ENCODE peak calls at places on chromosomes 1 and 21, in six cellular contexts. D is GM12878, A is HCT116, C is HepG2, U is H1, P is K562. I is an unnamed sample.

GRCh38 chr1:17273096-17273495 is 24.2 kb downstream of the PADI3 start:
- DNase-seq in P (no peak), D (no peak), C (no peak), U (no peak), A (no peak), I (no peak)

GRCh38 chr1:236421022-236421421 is 26.9 kb downstream of the EDARADD start:
- DNase-seq in U (no peak), C (peak), P (no peak), D (no peak), A (no peak), I (no peak)

GRCh38 chr1:95259245-95259644 is 25.2 kb downstream of the RWDD3 start:
- DNase-seq in A (no peak), D (no peak), P (no peak), C (no peak), U (no peak), I (no peak)

GRCh38 chr1:72140222-72140621 is 142.1 kb downstream of the NEGR1 start:
- DNase-seq in C (no peak), U (no peak), A (no peak), P (no peak), D (no peak), I (no peak)

GRCh38 chr1:19260211-19261138 is 8.9 kb downstream of the MRTO4 start:
- DNase-seq in U (no peak), P (no peak), D (no peak), A (no peak), C (no peak), I (no peak)

GRCh38 chr1:24374891-24375786 is 38.4 kb downstream of the STPG1 start:
- DNase-seq in C (no peak), P (no peak), U (no peak), D (no peak), A (no peak), I (peak)

GRCh38 chr21:46295996-46296752 is 10.0 kb downstream of the YBEY start:
- DNase-seq in U (peak), A (no peak), P (peak), D (no peak), C (peak), I (no peak)

GRCh38 chr21:45996311-45997204 is 15.0 kb downstream of the COL6A1 start:
- DNase-seq in C (no peak), P (no peak), D (no peak), A (no peak), U (no peak), I (no peak)

GRCh38 chr1:198837276-198838021 is 198.6 kb downstream of the PTPRC start:
- DNase-seq in P (no peak), D (no peak), A (no peak), C (no peak), U (no peak), I (no peak)

GRCh38 chr1:154801612-154802011 is 68.5 kb downstream of the KCNN3 start:
- DNase-seq in C (no peak), D (no peak), U (no peak), P (no peak), A (no peak), I (no peak)

GRCh38 chr21:17925900-17926299 is 106.7 kb upstream of the C21orf91 start:
- DNase-seq in C (peak), A (no peak), D (no peak), P (no peak), U (no peak), I (peak)

GRCh38 chr1:203322480-203323179 is 17.3 kb downstream of the BTG2 start:
- DNase-seq in P (no peak), D (no peak), C (no peak), A (no peak), U (no peak), I (no peak)
- H3K4me3 ChIP-seq in P (no peak), D (no peak), C (no peak), A (no peak), U (no peak), I (no peak)

GRCh38 chr1:235341334-235341733 is 13.0 kb downstream of the GGPS1 start:
- DNase-seq in P (no peak), C (no peak), U (no peak), A (no peak), D (no peak), I (no peak)

GRCh38 chr1:235342471-235342870 is 14.1 kb downstream of the GGPS1 start:
- DNase-seq in C (no peak), D (no peak), A (no peak), U (no peak), P (no peak), I (no peak)

GRCh38 chr1:235331391-235331790 is 3.0 kb downstream of the GGPS1 start:
- DNase-seq in A (no peak), C (peak), D (no peak), U (no peak), P (no peak), I (no peak)

GRCh38 chr1:235342039-235342438 is 13.7 kb downstream of the GGPS1 start:
- DNase-seq in C (no peak), U (no peak), P (no peak), D (no peak), A (no peak), I (no peak)

DNA sequence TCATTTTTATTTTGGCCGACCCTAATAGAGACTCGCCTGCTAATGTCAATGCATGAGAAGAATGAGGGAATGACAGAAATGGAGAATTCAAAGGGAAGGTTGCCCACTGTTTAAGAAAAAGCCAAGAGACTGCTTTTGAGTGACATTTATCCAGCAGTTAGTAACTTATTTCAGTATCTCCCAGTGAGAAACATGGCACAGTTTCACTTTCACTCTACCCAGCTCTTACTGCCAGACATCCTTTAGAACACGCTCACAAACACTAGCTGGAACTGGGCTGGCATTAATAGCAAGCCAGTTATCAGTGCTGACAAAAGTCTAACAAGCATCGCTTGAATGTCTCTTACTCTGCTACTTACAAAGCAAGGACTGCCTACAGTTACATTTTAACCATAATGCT is 8.5 kb downstream of the GGPS1 start:
- DNase-seq in P (no peak), U (no peak), A (no peak), D (no peak), C (no peak), I (no peak)
- TF ChIP-seq YY1 in P (no peak), U (no peak), A (no peak), D (no peak), C (no peak), I (no peak)

GRCh38 chr1:156104065-156104810 is 10.3 kb upstream of the LMNA start:
- DNase-seq in D (no peak), U (no peak), C (peak), P (no peak), A (no peak), I (no peak)

GRCh38 chr1:156104861-156105546 is 9.5 kb upstream of the LMNA start:
- DNase-seq in D (no peak), U (no peak), A (no peak), P (peak), C (peak), I (no peak)

GRCh38 chr1:156103521-156103947 is 11.0 kb upstream of the LMNA start:
- DNase-seq in D (no peak), U (no peak), A (no peak), C (no peak), P (no peak), I (no peak)

GRCh38 chr1:156101880-156102279 is 12.6 kb upstream of the LMNA start:
- DNase-seq in U (no peak), A (no peak), D (no peak), P (no peak), C (no peak), I (no peak)

DNA sequence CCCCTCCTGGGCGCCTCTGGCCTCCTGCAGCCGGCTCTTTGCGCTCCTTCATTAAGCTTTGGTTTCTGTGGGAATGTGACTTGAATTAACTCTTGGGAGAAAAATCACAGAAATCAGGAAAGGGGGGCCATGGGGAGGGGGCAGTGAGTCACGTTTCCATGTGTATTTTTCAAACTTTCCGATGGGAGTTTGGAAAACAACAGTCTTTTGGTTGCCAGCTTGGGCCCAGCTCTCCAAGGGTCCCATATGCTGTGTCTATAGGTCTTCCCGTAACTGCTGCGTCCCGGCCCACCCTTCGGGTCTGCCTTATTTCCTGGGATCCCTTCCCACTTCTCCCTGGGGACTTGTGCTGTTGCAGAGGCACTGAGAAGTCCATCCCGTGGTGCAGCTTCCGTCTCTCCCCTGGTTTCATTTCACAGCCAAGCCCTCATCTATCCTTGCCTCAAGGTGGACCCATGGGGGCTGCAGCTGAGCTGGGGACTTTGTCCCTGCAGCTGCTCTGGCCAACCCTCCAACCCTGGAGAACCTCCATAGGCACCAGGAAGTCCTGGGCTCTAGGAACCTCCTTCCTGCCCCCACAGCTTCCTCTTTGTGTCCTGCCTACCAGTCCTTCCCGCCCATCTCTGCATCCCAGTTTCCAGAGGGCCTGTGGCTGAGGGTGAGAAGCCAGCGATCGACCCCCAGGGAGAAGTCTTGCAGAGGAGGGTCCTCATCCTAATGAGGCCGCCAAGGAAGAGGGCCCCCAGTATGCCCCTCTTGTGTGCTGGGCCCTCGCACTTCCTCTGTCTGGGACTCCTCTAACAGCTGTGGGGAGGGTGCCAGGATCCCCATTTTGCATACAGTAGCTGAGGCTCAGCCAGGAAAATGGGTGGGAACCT is 11.6 kb upstream of the LMNA start:
- DNase-seq in P (no peak), D (no peak), C (peak), A (no peak), U (no peak), I (no peak)
- H3K9ac ChIP-seq in P (peak), D (no peak), C (peak), A (peak), U (no peak), I (peak)

GRCh38 chr1:51422367-51423097 is 92.2 kb upstream of the TTC39A start:
- DNase-seq in U (no peak), P (no peak), D (no peak), C (no peak), A (no peak), I (no peak)
- H3K4me3 ChIP-seq in U (no peak), P (no peak), D (no peak), C (no peak), A (no peak), I (no peak)

DNA sequence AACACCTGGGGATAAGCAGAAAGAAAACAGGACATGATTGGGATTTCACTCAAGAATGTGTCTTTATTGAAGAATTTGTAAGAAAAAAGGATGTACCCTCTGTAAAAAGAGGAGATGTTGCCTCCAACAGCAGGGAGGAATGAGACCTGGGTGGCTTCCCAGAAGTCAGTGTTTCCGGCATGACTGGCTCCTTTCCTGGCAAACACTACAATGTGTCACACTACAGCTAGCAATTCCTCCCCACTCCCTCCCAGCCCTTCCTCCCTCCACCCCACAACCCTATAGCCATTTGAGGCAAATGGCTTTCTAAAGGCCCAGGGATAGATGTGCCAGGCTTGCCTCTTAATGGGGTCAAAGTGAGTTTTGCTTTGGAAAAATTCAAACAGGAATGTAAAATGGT is 11.5 kb upstream of the COL8A2 start:
- DNase-seq in A (no peak), D (no peak), P (no peak), C (no peak), U (no peak), I (no peak)
- TF ChIP-seq YY1 in A (no peak), D (no peak), P (no peak), C (no peak), U (no peak), I (no peak)

GRCh38 chr1:88300864-88301263 is 383.2 kb upstream of the PKN2 start:
- DNase-seq in U (no peak), A (no peak), C (no peak), P (no peak), D (no peak), I (no peak)

DNA sequence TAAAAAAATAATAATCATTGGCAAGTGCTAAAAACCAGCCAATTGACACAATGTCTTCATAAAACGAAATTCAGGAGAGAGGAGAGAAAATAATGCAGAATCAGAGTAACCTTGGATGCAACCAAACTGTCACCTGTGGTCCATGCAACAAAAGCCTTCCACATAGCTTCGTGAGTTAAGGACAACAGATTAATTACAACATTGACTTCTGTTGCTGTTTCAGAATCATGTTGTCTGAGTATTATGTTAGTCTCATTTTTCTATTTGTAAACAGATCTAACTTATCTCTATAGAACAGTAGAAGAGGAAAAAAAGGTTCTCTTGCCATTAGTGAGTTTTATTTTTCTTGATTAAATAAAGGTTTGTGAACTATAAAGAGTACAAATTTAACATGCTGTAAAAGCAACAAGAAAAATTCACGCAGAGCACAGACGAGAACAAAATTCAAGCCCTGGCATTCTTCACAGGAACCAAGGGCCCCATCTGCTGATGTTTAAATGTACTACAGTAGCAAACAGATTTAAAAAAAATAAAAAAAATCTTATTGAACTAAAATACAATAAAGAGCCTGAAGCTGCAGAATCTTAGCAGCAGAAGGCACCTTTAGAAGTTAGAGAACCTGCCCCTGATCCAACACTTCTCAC is 381.1 kb upstream of the PKN2 start:
- DNase-seq in D (no peak), A (no peak), P (no peak), C (peak), U (no peak), I (no peak)
- H3K9ac ChIP-seq in D (no peak), A (no peak), P (no peak), C (no peak), U (no peak), I (no peak)

GRCh38 chr1:31576201-31576669 is at the start of gene TINAGL1:
- DNase-seq in P (peak), A (peak), D (no peak), U (peak), C (peak), I (peak)

GRCh38 chr1:31574749-31575372 is 1.5 kb upstream of the TINAGL1 start:
- DNase-seq in P (peak), C (no peak), U (peak), D (no peak), A (no peak), I (no peak)

GRCh38 chr1:31577515-31578191 is 1.3 kb downstream of the TINAGL1 start:
- DNase-seq in U (peak), A (no peak), C (peak), D (no peak), P (peak), I (no peak)

GRCh38 chr1:31576743-31577455 is 584 bp downstream of the TINAGL1 start:
- DNase-seq in U (peak), P (no peak), C (no peak), D (no peak), A (no peak), I (no peak)

DNA sequence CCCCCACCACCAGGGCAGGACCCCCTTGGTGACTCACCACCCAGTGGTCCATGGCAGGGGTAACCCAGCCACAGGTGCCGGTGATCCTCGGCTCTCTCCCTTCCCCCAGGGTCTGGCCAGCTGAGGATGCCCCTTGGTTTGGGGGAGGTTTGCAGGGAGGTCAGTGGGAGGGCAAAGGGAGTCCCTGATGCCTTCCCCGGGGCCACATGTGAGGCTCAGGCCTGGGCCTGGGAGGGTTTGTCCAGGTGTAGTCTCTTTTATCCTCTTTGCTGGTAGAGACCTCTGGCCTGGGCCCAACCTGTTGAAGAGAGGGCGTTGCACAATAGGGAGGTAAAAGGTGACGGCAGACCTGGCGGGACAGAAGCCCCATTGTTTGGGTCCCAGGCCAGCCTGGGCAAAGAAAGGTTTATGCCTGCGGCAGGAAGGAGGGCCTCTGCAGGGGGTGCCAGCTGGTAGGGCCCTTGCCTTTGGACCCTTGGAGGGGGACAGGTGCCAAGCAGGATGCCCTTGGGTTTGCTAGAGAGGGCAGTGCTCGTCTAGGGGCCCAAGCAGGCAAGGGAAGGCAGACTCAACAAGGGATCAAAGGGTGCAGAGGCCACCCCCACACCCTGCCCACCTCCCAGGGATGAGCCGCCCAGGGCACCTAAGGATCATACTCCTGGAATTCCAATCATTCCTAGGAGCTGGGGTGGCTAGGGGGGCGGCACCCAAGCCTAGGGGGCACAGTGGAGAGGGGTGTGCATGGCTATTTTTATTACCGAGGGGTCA is 758 bp upstream of the TINAGL1 start:
- DNase-seq in P (peak), U (peak), A (peak), D (no peak), C (peak), I (no peak)
- H3K4me3 ChIP-seq in P (no peak), U (no peak), A (peak), D (no peak), C (peak), I (no peak)

GRCh38 chr1:48047116-48047515 is 49.9 kb upstream of the TRABD2B start:
- DNase-seq in P (no peak), A (no peak), D (no peak), C (no peak), U (no peak), I (no peak)

GRCh38 chr1:48049823-48050539 is 52.8 kb upstream of the TRABD2B start:
- DNase-seq in D (no peak), A (no peak), P (no peak), C (no peak), U (no peak), I (no peak)

GRCh38 chr1:48048980-48049379 is 51.8 kb upstream of the TRABD2B start:
- DNase-seq in U (no peak), C (no peak), A (no peak), P (no peak), D (no peak), I (no peak)

GRCh38 chr1:48051466-48052126 is 54.4 kb upstream of the TRABD2B start:
- DNase-seq in C (no peak), D (no peak), P (no peak), A (no peak), U (no peak), I (no peak)

DNA sequence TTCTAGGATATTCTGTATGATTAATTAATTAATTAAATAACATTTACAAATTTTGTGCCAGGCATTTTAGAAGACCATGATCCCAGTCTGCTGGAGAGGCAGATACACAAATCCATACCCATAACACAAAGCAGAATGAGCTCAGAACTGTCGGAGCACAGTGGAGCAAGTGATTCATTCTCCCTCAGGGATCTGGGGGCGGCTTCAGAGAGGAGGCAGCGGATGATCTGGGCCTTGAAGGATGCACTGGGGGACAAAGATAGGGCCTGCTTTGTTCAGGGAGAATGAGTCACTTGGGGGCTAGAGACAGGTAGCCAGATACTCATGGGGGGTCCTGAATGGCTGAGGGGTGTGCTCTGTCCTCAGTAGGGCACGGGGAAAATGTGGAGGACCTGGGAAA is 50.9 kb upstream of the TRABD2B start:
- DNase-seq in D (no peak), P (no peak), U (no peak), C (no peak), A (no peak), I (no peak)
- TF ChIP-seq YY1 in D (no peak), P (no peak), U (no peak), C (no peak), A (no peak), I (no peak)

GRCh38 chr1:22860883-22861385 is 111.7 kb downstream of the LACTBL1 start:
- DNase-seq in P (no peak), U (no peak), C (no peak), D (no peak), A (no peak), I (no peak)
- H3K9ac ChIP-seq in P (no peak), U (no peak), C (no peak), D (no peak), A (no peak), I (no peak)